ENCODE peak calls at places on chromosomes 4 and X, in five cellular contexts. One of them, this sample, is unnamed.

GRCh38 chr4:5890063-5890727 is 2.7 kb downstream of the CRMP1 start:
- DNase-seq in G401: peak; percentile 93
- DNase-seq in KBM-7: peak; percentile 30
- DNase-seq in CD14-positive monocyte: no peak
- DNase-seq in right cardiac atrium: no peak
- DNase-seq in this sample: peak; percentile 90

GRCh38 chr4:145154573-145154972 is 25.8 kb downstream of the OTUD4 start:
- DNase-seq in CD14-positive monocyte: no peak
- DNase-seq in KBM-7: peak; percentile 34
- DNase-seq in right cardiac atrium: no peak
- DNase-seq in G401: peak; percentile 46
- DNase-seq in this sample: peak; percentile 46

GRCh38 chr4:10608501-10609219 is 75.9 kb downstream of the CLNK start:
- DNase-seq in KBM-7: no peak
- DNase-seq in CD14-positive monocyte: no peak
- DNase-seq in G401: no peak
- DNase-seq in right cardiac atrium: no peak
- DNase-seq in this sample: no peak

GRCh38 chrX:70281951-70282350 is at the start of gene RAB41:
- DNase-seq in CD14-positive monocyte: no peak
- DNase-seq in G401: no peak
- DNase-seq in right cardiac atrium: no peak
- DNase-seq in KBM-7: no peak
- DNase-seq in this sample: no peak

GRCh38 chr4:168082379-168082778 is 10.0 kb upstream of the ANXA10 start:
- DNase-seq in CD14-positive monocyte: no peak
- DNase-seq in KBM-7: no peak
- DNase-seq in right cardiac atrium: no peak
- DNase-seq in G401: no peak
- DNase-seq in this sample: no peak

GRCh38 chr4:79651516-79651915 is 243.5 kb upstream of the GK2 start:
- DNase-seq in CD14-positive monocyte: no peak
- DNase-seq in KBM-7: no peak
- DNase-seq in right cardiac atrium: no peak
- DNase-seq in G401: no peak
- DNase-seq in this sample: no peak

GRCh38 chr4:106694232-106694631 is 325.7 kb upstream of the GIMD1 start:
- DNase-seq in right cardiac atrium: no peak
- DNase-seq in G401: no peak
- DNase-seq in KBM-7: peak; percentile 89
- DNase-seq in CD14-positive monocyte: no peak
- DNase-seq in this sample: no peak

GRCh38 chrX:29940750-29941149 is 274.6 kb upstream of the MAGEB2 start:
- DNase-seq in CD14-positive monocyte: no peak
- DNase-seq in G401: no peak
- DNase-seq in right cardiac atrium: no peak
- DNase-seq in KBM-7: no peak
- DNase-seq in this sample: no peak

GRCh38 chr4:185589067-185589844 is 53.9 kb upstream of the PDLIM3 start:
- DNase-seq in CD14-positive monocyte: no peak
- DNase-seq in KBM-7: no peak
- DNase-seq in G401: no peak
- DNase-seq in right cardiac atrium: no peak
- DNase-seq in this sample: no peak

GRCh38 chrX:52923781-52924241 is 26.7 kb downstream of the FAM156B start:
- DNase-seq in CD14-positive monocyte: peak; percentile 45
- DNase-seq in right cardiac atrium: no peak
- DNase-seq in G401: peak; percentile 14
- DNase-seq in KBM-7: peak; percentile 52
- DNase-seq in this sample: no peak

GRCh38 chrX:48794993-48795501 is 6.8 kb upstream of the HDAC6 start:
- DNase-seq in CD14-positive monocyte: no peak
- DNase-seq in KBM-7: no peak
- DNase-seq in G401: no peak
- DNase-seq in right cardiac atrium: no peak
- DNase-seq in this sample: no peak

GRCh38 chr4:175560628-175561027 is 251.4 kb downstream of the GPM6A start:
- DNase-seq in right cardiac atrium: no peak
- DNase-seq in CD14-positive monocyte: no peak
- DNase-seq in G401: peak; percentile 92
- DNase-seq in KBM-7: peak; percentile 9
- DNase-seq in this sample: peak; percentile 91

GRCh38 chrX:130769835-130770234 is 133.2 kb downstream of the ENOX2 start:
- DNase-seq in CD14-positive monocyte: no peak
- DNase-seq in G401: no peak
- DNase-seq in KBM-7: no peak
- DNase-seq in right cardiac atrium: no peak
- DNase-seq in this sample: no peak

GRCh38 chrX:24763989-24764388 is 70.3 kb downstream of the POLA1 start:
- DNase-seq in right cardiac atrium: no peak
- DNase-seq in CD14-positive monocyte: no peak
- DNase-seq in KBM-7: no peak
- DNase-seq in G401: no peak
- DNase-seq in this sample: no peak

GRCh38 chr4:17398035-17398434 is 113.9 kb downstream of the QDPR start:
- DNase-seq in G401: no peak
- DNase-seq in CD14-positive monocyte: no peak
- DNase-seq in KBM-7: no peak
- DNase-seq in right cardiac atrium: no peak
- DNase-seq in this sample: no peak

GRCh38 chr4:142095886-142096605 is 459.7 kb downstream of the IL15 start:
- DNase-seq in G401: peak; percentile 14
- DNase-seq in KBM-7: no peak
- DNase-seq in CD14-positive monocyte: no peak
- DNase-seq in right cardiac atrium: no peak
- DNase-seq in this sample: no peak

GRCh38 chr4:98284640-98285046 is 23.5 kb downstream of the RAP1GDS1 start:
- DNase-seq in CD14-positive monocyte: no peak
- DNase-seq in G401: no peak
- DNase-seq in right cardiac atrium: no peak
- DNase-seq in KBM-7: no peak
- DNase-seq in this sample: peak; percentile 21

GRCh38 chr4:126004936-126005335 is 690.2 kb downstream of the FAT4 start:
- DNase-seq in KBM-7: no peak
- DNase-seq in right cardiac atrium: no peak
- DNase-seq in G401: no peak
- DNase-seq in CD14-positive monocyte: no peak
- DNase-seq in this sample: no peak

GRCh38 chrX:75155454-75155829 is 641 bp downstream of the ABCB7 start:
- DNase-seq in G401: peak; percentile 35
- DNase-seq in CD14-positive monocyte: no peak
- DNase-seq in right cardiac atrium: no peak
- DNase-seq in KBM-7: no peak
- DNase-seq in this sample: peak; percentile 20

GRCh38 chrX:107565916-107566602 is 62.3 kb upstream of the PRPS1 start:
- DNase-seq in CD14-positive monocyte: no peak
- DNase-seq in G401: peak; percentile 45
- DNase-seq in right cardiac atrium: no peak
- DNase-seq in KBM-7: no peak
- DNase-seq in this sample: peak; percentile 38

This sample was measured in cerebellar cortex.